ENCODE peak calls at places on chromosomes 11 and 22, in eight cellular contexts. G is tibial nerve; B is A673; H is Caco-2; U is body of pancreas; L is HCT116; K is upper lobe of left lung; Z is CD8-positive, alpha-beta T cell. O is an unnamed sample. For H3K4me1 and H3K9me3, the result is how much of the 10 kb centered on the place peaks cover.

GRCh38 chr11:107770546-107770945 is 58.7 kb upstream of the SLN start:
- DNase-seq in B (peak), Z (no peak), L (no peak), U (no peak), H (no peak), G (no peak), K (no peak), O (no peak)

GRCh38 chr11:69113226-69113625 is 42.5 kb upstream of the SMIM38 start:
- DNase-seq in K (no peak), B (no peak), G (no peak), L (no peak), H (no peak), Z (no peak), U (no peak), O (no peak)

GRCh38 chr22:40951795-40952602 is 821 bp downstream of the RBX1 start:
- DNase-seq in Z (no peak), G (no peak), H (no peak), B (peak), K (no peak), L (no peak), U (no peak), O (no peak)

GRCh38 chr11:122108192-122108799 is 7.7 kb downstream of the BLID start:
- DNase-seq in H (peak), U (peak), K (no peak), L (peak), Z (no peak), G (no peak), B (peak), O (no peak)

GRCh38 chr22:26848244-26848920 is 191.0 kb downstream of the MIAT start:
- DNase-seq in H (no peak), G (no peak), K (no peak), L (no peak), B (peak), U (no peak), Z (no peak), O (no peak)

GRCh38 chr11:30313580-30313979 is 9.3 kb upstream of the ARL14EP start:
- DNase-seq in Z (no peak), K (no peak), L (no peak), B (no peak), G (no peak), U (no peak), H (no peak), O (no peak)

GRCh38 chr11:44561275-44561781 is 4.1 kb upstream of the CD82 start:
- DNase-seq in H (no peak), K (no peak), Z (no peak), G (no peak), B (no peak), U (no peak), L (no peak), O (no peak)

GRCh38 chr11:70067591-70068341 is 10.4 kb upstream of the ANO1 start:
- DNase-seq in G (no peak), L (peak), Z (no peak), H (peak), B (no peak), K (peak), U (peak), O (no peak)

GRCh38 chr22:46104170-46104880 is 46.0 kb upstream of the PPARA start:
- DNase-seq in Z (no peak), H (no peak), G (no peak), U (peak), B (no peak), L (no peak), K (peak), O (no peak)
- H3K4me1 ChIP-seq in Z (under half), H (half or more), G (half or more), U (half or more), B (under half), L (under half), K (half or more), O (under half)

DNA sequence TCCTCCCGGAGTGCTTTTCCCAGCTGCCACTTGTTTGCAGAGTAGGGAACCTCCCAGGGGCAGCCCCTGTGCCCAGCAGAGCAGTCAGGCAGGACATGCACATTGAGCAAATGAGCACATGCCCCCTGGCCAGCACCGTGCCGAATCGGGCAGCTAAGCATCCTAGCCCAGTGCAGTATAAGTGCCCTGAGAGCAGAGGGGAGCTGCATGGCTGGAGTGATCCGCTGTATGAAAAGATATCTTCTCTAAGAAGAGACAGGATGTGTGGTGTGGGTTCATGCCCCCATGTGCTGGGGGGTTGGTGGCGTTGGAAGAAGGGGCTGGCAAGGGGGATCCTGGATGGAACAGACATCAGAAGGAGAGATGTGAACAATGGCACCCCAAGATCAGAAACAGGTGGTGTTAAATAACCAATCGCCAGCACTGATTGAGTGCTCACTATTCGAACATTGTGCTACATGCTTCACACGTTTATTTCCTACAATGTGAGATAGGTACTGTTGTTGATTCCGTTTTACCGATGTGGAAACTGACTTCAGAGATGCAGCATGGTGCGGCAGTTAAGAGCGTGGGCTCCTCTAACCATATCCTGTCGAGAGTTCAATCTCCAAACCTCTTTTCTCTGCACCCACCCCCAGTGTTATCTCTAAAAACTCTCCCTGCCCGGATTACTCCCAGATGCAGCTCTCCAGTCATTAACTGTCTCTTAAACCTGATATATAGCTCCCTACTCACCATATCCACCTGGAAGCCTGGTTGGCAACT is 1.3 kb downstream of the AIP start:
- DNase-seq in B (no peak), K (no peak), U (no peak), L (no peak), G (no peak), H (no peak), Z (no peak), O (no peak)
- H3K4me3 ChIP-seq in B (peak), K (peak), U (no peak), L (peak), G (peak), H (peak), Z (peak), O (peak)

DNA sequence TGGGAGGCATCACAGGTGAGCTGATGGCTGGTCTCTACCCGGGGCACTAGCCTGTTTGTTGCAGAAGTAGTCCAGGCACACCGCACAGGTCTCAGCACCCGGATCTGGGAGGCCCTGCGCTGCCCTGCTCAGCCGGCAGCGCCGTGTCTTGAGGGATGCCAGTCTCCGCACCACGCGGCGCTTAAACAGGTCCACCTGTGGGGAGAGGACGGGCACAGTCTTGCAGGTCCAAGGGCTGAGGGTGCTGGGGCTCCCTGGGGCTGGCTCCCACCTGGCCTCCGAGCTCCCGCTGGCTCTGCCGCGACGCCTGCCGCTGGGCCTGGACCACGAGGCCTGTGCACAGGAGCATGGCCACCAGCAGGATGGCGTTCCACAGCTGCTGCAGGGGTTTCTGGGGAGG is 7.2 kb downstream of the RNF215 start:
- DNase-seq in H (no peak), K (no peak), B (no peak), U (no peak), Z (no peak), L (no peak), G (no peak), O (no peak)
- H3K9me3 ChIP-seq in H (under half), K (under half), B (under half), U (under half), Z (under half), L (under half), G (under half), O (under half)

DNA sequence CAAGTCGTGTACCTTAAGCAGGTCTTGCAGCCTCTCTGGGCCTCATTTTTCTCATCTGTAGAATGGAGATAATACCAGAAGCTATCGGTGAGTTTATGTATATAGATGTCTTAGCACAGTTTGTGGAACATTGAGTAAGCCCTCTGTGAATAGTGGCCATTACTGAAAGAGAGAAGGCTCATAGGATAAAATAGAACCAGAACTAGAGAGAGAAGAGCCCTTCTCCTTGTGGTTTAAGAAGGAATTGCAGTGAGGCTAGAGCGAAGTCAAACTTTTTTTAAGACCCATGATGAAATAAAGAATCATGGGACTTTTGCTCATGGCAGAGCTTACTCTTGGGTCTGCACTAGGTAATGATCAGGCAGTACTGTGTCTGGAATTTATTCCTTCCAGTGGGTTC is 137.1 kb downstream of the TRIM44 start:
- DNase-seq in K (no peak), B (no peak), L (no peak), G (no peak), Z (no peak), H (no peak), U (no peak), O (no peak)
- H3K4me1 ChIP-seq in K (under half), B (under half), L (under half), G (under half), Z (under half), H (under half), U (under half), O (under half)

DNA sequence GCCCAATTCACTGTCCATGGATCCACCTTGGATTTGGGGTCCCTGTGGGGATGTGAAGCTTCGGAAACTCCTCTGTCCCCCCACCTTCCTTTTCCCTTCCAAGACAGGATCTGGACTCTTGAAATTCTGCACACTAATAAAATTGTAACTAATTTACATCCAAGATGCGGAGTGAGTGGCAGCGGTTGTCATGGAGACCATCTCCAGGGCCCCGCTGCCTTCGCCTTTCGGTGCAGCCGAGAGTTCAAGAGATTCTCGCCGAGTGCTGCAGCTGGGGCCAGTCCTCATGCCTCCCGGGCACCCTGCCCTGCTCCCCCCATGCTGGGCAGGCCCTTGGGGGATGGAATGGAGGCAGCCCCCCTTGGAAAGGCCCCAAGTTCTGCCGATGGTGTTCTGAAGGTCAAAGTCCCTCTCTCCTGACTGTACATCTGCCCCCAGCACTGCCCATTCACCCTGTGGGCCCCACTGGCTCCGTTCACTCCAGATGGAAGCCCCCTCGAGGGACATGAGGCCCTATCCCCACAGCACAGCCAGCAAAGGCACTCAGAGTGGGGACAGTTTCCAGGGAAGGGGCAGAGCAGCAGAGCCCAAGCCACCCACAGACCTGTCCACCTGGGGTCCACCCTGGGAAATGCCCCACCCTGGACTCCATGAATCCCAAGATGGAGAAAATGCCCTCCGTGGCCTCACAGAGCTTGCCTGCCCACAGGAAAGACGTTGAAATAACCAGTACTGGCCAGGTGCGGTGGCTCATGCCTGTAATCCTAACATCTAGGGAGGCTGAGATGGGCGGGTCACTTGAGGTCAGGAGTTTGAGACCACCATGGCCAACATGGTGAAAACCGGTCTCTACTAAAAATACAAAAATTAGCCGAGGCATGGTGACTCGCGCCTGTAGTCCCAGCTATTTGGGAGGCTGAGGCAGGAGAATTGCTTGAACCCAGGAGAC is 25.9 kb downstream of the IGLL1 start:
- DNase-seq in L (no peak), G (no peak), K (no peak), U (no peak), H (no peak), B (no peak), Z (no peak), O (no peak)
- H3K4me3 ChIP-seq in L (no peak), G (no peak), K (no peak), U (no peak), H (no peak), B (no peak), Z (no peak), O (no peak)

DNA sequence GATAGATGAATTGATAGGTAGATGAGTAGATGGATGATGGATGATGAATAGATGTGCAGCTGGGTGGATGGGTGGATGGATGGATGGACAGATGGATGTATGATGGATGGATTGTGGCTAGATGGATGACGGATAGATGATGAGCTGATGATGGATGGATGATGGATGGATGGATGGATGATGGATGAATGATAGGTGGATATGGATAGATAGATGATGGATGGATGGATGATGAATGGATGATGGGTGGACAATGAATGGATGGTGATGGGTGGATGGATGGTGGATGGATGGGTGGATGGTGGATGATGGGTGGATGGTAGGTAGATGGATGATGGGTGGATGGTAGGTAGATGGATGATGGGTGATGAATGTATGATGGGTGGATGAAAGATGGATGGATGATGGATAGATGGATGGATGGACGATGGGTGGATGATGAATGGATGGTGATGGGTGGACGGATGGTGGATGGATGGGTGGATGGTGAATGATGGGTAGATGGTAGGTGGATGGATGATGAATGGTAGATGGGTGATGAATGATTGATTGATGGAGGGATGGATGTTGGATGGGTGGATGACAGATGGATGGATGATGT is 1261.7 kb downstream of the BRD1 start:
- DNase-seq in U (no peak), K (no peak), L (no peak), B (no peak), Z (no peak), G (no peak), H (no peak), O (no peak)
- H3K9me3 ChIP-seq in U (under half), K (under half), L (under half), B (under half), Z (under half), G (under half), H (under half), O (under half)

DNA sequence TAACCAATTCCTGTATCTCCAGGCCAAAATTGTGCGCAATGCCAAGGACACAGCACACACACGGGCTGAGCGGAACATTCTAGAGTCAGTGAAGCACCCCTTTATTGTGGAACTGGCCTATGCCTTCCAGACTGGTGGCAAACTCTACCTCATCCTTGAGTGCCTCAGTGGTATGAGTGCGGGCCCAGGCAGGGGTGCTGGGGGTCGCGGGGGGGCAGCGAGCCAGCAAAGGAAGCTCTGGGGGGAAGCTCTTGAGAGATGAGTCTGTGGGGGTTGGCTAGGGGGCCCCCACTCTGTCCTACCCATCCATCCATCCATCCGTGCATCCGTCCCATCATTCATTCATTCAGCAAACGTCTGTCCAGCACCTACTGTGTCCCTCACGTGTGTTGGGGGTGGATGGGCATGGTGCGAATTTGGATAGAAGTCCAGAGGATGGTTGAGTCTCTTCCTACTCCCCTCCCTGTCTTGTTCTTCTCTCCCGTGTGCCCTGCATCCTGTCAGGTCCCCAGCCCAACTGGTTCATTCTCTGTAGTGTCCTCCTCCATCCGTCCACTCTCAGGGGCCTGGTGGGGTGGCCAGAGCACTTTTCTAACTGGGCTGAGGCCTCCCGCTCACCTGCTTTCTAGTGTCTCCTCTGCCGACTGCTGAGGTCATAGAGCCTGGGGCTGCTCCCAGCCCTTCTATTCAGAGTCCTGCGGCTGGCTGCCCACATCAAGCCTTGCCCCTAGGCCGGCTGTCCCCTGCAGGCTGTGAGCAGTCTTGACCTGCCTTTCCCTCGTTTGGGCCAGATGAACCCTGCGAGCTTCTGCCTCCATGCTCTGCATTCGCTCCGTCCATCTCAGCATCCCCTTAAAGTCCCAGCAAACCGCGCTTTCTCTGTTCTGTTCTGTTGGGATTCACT is 3.3 kb downstream of the RPS6KB2 start:
- DNase-seq in L (no peak), H (no peak), K (peak), U (no peak), B (no peak), Z (no peak), G (no peak), O (no peak)
- H3K4me1 ChIP-seq in L (under half), H (under half), K (under half), U (under half), B (under half), Z (half or more), G (under half), O (half or more)

DNA sequence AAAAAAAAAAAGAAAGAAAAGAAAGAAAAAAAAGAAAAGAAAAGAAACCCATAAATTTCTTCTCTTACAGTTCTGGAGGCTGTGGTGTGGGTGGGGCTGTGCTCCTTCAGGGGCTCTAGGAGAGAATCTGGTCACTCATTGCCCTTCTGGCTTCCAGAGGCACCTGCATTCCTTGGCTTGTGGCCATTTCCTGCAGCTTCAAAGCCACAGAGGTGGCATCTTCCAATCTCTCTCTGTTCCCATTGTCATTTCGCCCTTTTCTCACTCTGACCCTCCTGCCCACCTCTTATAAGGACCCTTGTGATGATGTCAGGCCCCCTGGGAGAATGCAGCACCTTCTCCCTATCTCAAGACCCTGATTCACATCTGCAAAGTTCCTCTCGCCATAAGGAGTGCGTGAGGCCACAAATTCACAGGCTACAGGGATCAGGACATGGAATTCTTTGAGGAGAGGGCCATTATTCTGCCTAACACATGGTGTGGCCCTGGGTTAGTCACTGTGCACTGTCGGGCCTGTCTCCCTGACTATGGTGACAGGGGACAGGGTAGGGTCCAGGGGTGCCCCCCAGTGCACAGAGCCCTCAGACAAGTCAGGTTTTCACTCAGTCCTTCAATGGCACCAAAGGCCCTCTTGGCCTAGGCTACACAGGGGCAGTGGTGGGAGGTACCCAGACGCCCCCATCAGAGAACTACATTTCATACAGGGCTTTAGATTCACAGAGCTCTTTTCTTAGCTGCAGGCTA is 38.6 kb upstream of the PRR5 start:
- DNase-seq in L (no peak), K (no peak), Z (no peak), B (no peak), H (no peak), G (no peak), U (no peak), O (no peak)
- H3K4me3 ChIP-seq in L (no peak), K (no peak), Z (no peak), B (no peak), H (no peak), G (no peak), U (no peak), O (no peak)